ENCODE peak calls at places on chromosomes 7 and 10, in seven cellular contexts. One of them, this sample, is unnamed.
A peak's percentile ranks its signal among the peaks of the same experiment; 100 is the strongest.

GRCh38 chr7:112290065-112290464 is 83.6 kb downstream of the ZNF277 start:
- DNase-seq in HEK293T: no peak
- DNase-seq in HCT116: no peak
- DNase-seq in GM12878: no peak
- DNase-seq in WTC11: no peak
- DNase-seq in HepG2: no peak
- DNase-seq in H1: no peak
- DNase-seq in this sample: no peak

GRCh38 chr10:14450041-14450491 is 119.3 kb upstream of the FRMD4A start:
- DNase-seq in HEK293T: no peak
- DNase-seq in HCT116: no peak
- DNase-seq in GM12878: no peak
- DNase-seq in WTC11: no peak
- DNase-seq in HepG2: no peak
- DNase-seq in H1: no peak
- DNase-seq in this sample: no peak

GRCh38 chr10:36256905-36257304 is 614.8 kb upstream of the FZD8 start:
- DNase-seq in HEK293T: no peak
- DNase-seq in HCT116: no peak
- DNase-seq in GM12878: no peak
- DNase-seq in WTC11: no peak
- DNase-seq in HepG2: no peak
- DNase-seq in H1: no peak
- DNase-seq in this sample: no peak

GRCh38 chr10:68721673-68721963 is 579 bp downstream of the CCAR1 start:
- DNase-seq in HEK293T: no peak
- DNase-seq in HCT116: no peak
- DNase-seq in GM12878: no peak
- DNase-seq in WTC11: no peak
- DNase-seq in HepG2: no peak
- DNase-seq in H1: no peak
- DNase-seq in this sample: peak; percentile 60

GRCh38 chr7:33873981-33874750 is 31.2 kb upstream of the BMPER start:
- DNase-seq in HEK293T: no peak
- DNase-seq in HCT116: no peak
- DNase-seq in GM12878: no peak
- DNase-seq in WTC11: no peak
- DNase-seq in HepG2: no peak
- DNase-seq in H1: no peak
- DNase-seq in this sample: no peak

GRCh38 chr10:97596101-97597055 is 6.9 kb downstream of the C10orf62 start:
- DNase-seq in HEK293T: no peak
- DNase-seq in HCT116: peak; percentile 65
- DNase-seq in GM12878: no peak
- DNase-seq in WTC11: no peak
- DNase-seq in HepG2: peak; percentile 64
- DNase-seq in H1: no peak
- DNase-seq in this sample: no peak

GRCh38 chr7:82017334-82017943 is 247.6 kb upstream of the HGF start:
- DNase-seq in HEK293T: peak; percentile 18
- DNase-seq in HCT116: peak; percentile 24
- DNase-seq in GM12878: no peak
- DNase-seq in WTC11: no peak
- DNase-seq in HepG2: peak; percentile 9
- DNase-seq in H1: no peak
- DNase-seq in this sample: peak; percentile 1

GRCh38 chr7:139680676-139681462 is 96.9 kb downstream of the HIPK2 start:
- DNase-seq in HEK293T: no peak
- DNase-seq in HCT116: peak; percentile 92
- DNase-seq in GM12878: no peak
- DNase-seq in WTC11: no peak
- DNase-seq in HepG2: no peak
- DNase-seq in H1: no peak
- DNase-seq in this sample: peak; percentile 87

GRCh38 chr7:44158060-44158872 is 17.1 kb upstream of the MYL7 start:
- DNase-seq in HEK293T: no peak
- DNase-seq in HCT116: no peak
- DNase-seq in GM12878: no peak
- DNase-seq in WTC11: no peak
- DNase-seq in HepG2: no peak
- DNase-seq in H1: no peak
- DNase-seq in this sample: no peak

GRCh38 chr10:53441804-53442203 is 669.2 kb upstream of the MBL2 start:
- DNase-seq in HEK293T: no peak
- DNase-seq in HCT116: no peak
- DNase-seq in GM12878: no peak
- DNase-seq in WTC11: no peak
- DNase-seq in HepG2: no peak
- DNase-seq in H1: no peak
- DNase-seq in this sample: no peak

GRCh38 chr7:100865971-100866720 is 1.0 kb upstream of the TRIP6 start:
- DNase-seq in HEK293T: no peak
- DNase-seq in HCT116: peak; percentile 55
- DNase-seq in GM12878: no peak
- DNase-seq in WTC11: no peak
- DNase-seq in HepG2: no peak
- DNase-seq in H1: no peak
- DNase-seq in this sample: no peak

GRCh38 chr7:131586259-131586658 is 29.8 kb upstream of the PODXL start:
- DNase-seq in HEK293T: no peak
- DNase-seq in HCT116: no peak
- DNase-seq in GM12878: no peak
- DNase-seq in WTC11: no peak
- DNase-seq in HepG2: no peak
- DNase-seq in H1: no peak
- DNase-seq in this sample: peak; percentile 84

GRCh38 chr10:55063817-55064216 is 262.8 kb upstream of the PCDH15 start:
- DNase-seq in HEK293T: no peak
- DNase-seq in HCT116: no peak
- DNase-seq in GM12878: no peak
- DNase-seq in WTC11: no peak
- DNase-seq in HepG2: no peak
- DNase-seq in H1: no peak
- DNase-seq in this sample: no peak

GRCh38 chr10:17237915-17238444 is 9.9 kb downstream of the VIM start:
- DNase-seq in HEK293T: no peak
- DNase-seq in HCT116: no peak
- DNase-seq in GM12878: no peak
- DNase-seq in WTC11: no peak
- DNase-seq in HepG2: no peak
- DNase-seq in H1: no peak
- DNase-seq in this sample: no peak

GRCh38 chr7:36670585-36671431 is 53.5 kb downstream of the AOAH start:
- DNase-seq in HEK293T: peak; percentile 73
- DNase-seq in HCT116: peak; percentile 60
- DNase-seq in GM12878: peak; percentile 28
- DNase-seq in WTC11: peak; percentile 75
- DNase-seq in HepG2: peak; percentile 42
- DNase-seq in H1: peak; percentile 81
- DNase-seq in this sample: peak; percentile 80

GRCh38 chr10:90588222-90588621 is 269.6 kb downstream of the HTR7 start:
- DNase-seq in HEK293T: no peak
- DNase-seq in HCT116: no peak
- DNase-seq in GM12878: no peak
- DNase-seq in WTC11: no peak
- DNase-seq in HepG2: no peak
- DNase-seq in H1: no peak
- DNase-seq in this sample: no peak

GRCh38 chr10:90583416-90583815 is 274.4 kb downstream of the HTR7 start:
- DNase-seq in HEK293T: no peak
- DNase-seq in HCT116: no peak
- DNase-seq in GM12878: no peak
- DNase-seq in WTC11: no peak
- DNase-seq in HepG2: no peak
- DNase-seq in H1: no peak
- DNase-seq in this sample: no peak

GRCh38 chr10:90587561-90587960 is 270.3 kb downstream of the HTR7 start:
- DNase-seq in HEK293T: no peak
- DNase-seq in HCT116: no peak
- DNase-seq in GM12878: no peak
- DNase-seq in WTC11: no peak
- DNase-seq in HepG2: no peak
- DNase-seq in H1: no peak
- DNase-seq in this sample: no peak

GRCh38 chr10:90589825-90590224 is 268.0 kb downstream of the HTR7 start:
- DNase-seq in HEK293T: no peak
- DNase-seq in HCT116: no peak
- DNase-seq in GM12878: no peak
- DNase-seq in WTC11: no peak
- DNase-seq in HepG2: no peak
- DNase-seq in H1: no peak
- DNase-seq in this sample: no peak

GRCh38 chr10:90587081-90587491 is 270.8 kb downstream of the HTR7 start:
- DNase-seq in HEK293T: no peak
- DNase-seq in HCT116: peak; percentile 94
- DNase-seq in GM12878: no peak
- DNase-seq in WTC11: no peak
- DNase-seq in HepG2: no peak
- DNase-seq in H1: no peak
- DNase-seq in this sample: no peak
- TF ChIP-seq SP1 in HEK293T: no peak
- TF ChIP-seq SP1 in HCT116: peak; percentile 96
- TF ChIP-seq SP1 in GM12878: no peak
- TF ChIP-seq SP1 in WTC11: no peak
- TF ChIP-seq SP1 in HepG2: no peak
- TF ChIP-seq SP1 in H1: no peak
- TF ChIP-seq SP1 in this sample: no peak

GRCh38 chr7:150974468-150975391 is 3.4 kb downstream of the KCNH2 start:
- DNase-seq in HEK293T: peak; percentile 75
- DNase-seq in HCT116: peak; percentile 43
- DNase-seq in GM12878: no peak
- DNase-seq in WTC11: peak; percentile 62
- DNase-seq in HepG2: no peak
- DNase-seq in H1: peak; percentile 72
- DNase-seq in this sample: peak; percentile 97
- TF ChIP-seq SP1 in HEK293T: no peak
- TF ChIP-seq SP1 in HCT116: no peak
- TF ChIP-seq SP1 in GM12878: no peak
- TF ChIP-seq SP1 in WTC11: peak; percentile 65
- TF ChIP-seq SP1 in HepG2: no peak
- TF ChIP-seq SP1 in H1: no peak
- TF ChIP-seq SP1 in this sample: peak; percentile 51

DNA sequence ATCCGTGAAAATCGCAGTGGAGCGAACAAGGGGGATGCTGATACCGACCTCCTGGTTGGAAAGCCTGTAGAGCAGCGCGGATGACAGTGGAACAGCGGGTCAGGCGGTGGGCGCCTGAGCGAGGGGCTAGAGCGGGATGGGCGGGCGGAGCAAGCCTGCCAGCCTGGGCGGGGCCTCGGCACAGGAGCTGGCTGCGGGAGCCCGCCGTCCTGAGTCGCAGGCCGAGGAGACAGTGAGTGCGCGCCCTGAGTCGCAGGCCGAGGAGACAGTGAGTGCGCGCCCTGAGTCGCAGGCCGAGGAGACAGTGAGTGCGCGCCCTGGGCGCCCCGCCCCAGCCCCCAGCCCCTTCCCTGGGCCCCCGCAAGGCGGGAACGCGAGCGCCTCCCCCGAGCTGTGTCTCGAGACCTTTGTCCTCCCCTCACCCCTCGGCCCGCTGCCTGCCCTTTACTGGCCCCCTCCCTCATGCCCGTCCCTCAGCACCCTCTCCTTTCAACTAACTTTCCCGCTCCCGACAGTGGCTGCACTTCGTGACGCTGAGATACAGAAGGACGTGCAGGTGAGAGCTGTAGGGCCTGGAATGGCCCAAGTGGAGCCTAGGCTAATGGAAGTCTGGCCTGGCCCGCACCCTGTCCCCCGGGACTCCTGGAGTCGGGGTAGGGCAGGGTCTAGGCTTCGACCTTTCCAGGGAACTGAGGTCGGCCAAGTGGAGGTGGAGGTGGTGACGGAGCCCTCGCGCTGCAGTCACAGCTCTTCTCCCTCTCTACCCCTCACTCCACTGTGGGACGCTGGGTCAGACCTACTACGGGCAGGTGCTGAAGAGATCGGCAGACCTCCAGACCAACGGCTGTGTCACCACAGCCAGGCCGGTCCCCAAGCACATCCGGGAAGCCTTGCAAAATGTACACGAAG is at the start of gene AS3MT:
- DNase-seq in HEK293T: peak; percentile 80
- DNase-seq in HCT116: no peak
- DNase-seq in GM12878: no peak
- DNase-seq in WTC11: peak; percentile 84
- DNase-seq in HepG2: peak; percentile 38
- DNase-seq in H1: peak; percentile 90
- DNase-seq in this sample: no peak
- TF ChIP-seq SP1 in HEK293T: no peak
- TF ChIP-seq SP1 in HCT116: no peak
- TF ChIP-seq SP1 in GM12878: no peak
- TF ChIP-seq SP1 in WTC11: peak; percentile 69
- TF ChIP-seq SP1 in HepG2: no peak
- TF ChIP-seq SP1 in H1: no peak
- TF ChIP-seq SP1 in this sample: no peak

GRCh38 chr10:77548671-77549070 is 88.9 kb downstream of the KCNMA1 start:
- DNase-seq in HEK293T: no peak
- DNase-seq in HCT116: no peak
- DNase-seq in GM12878: no peak
- DNase-seq in WTC11: no peak
- DNase-seq in HepG2: no peak
- DNase-seq in H1: no peak
- DNase-seq in this sample: no peak
- TF ChIP-seq SP1 in HEK293T: no peak
- TF ChIP-seq SP1 in HCT116: no peak
- TF ChIP-seq SP1 in GM12878: no peak
- TF ChIP-seq SP1 in WTC11: no peak
- TF ChIP-seq SP1 in HepG2: no peak
- TF ChIP-seq SP1 in H1: no peak
- TF ChIP-seq SP1 in this sample: no peak